ENCODE peak calls at places on chromosome 14, in six cellular contexts. R is CD8-positive, alpha-beta T cell; M is ovary; I is mesenchymal stem cell; L is hepatocyte; W is CD4-positive, alpha-beta memory T cell. D is an unnamed sample.

GRCh38 chr14:89164168-89165074 is 252.6 kb downstream of the FOXN3 start:
- DNase-seq in R (no peak), M (no peak), I (no peak), L (no peak), W (no peak), D (no peak)

GRCh38 chr14:96424104-96424989 is 32.4 kb downstream of the AK7 start:
- DNase-seq in R (peak; percentile 53), M (no peak), I (peak; percentile 76), L (peak; percentile 87), W (peak; percentile 57), D (peak; percentile 58)

GRCh38 chr14:50967719-50968266 is 23.5 kb upstream of the PYGL start:
- DNase-seq in R (no peak), M (no peak), I (no peak), L (no peak), W (no peak), D (no peak)

GRCh38 chr14:33525626-33526025 is 425.2 kb downstream of the EGLN3 start:
- DNase-seq in R (no peak), M (no peak), I (peak; percentile 17), L (no peak), W (no peak), D (no peak)

GRCh38 chr14:78608998-78609787 is 439.0 kb downstream of the NRXN3 start:
- DNase-seq in R (no peak), M (no peak), I (no peak), L (no peak), W (no peak), D (no peak)

GRCh38 chr14:68518910-68519686 is 273.8 kb downstream of the ZFP36L1 start:
- DNase-seq in R (no peak), M (peak; percentile 68), I (no peak), L (peak; percentile 56), W (no peak), D (no peak)

GRCh38 chr14:88551936-88552565 is 2.8 kb downstream of the PTPN21 start:
- DNase-seq in R (no peak), M (peak; percentile 39), I (peak; percentile 23), L (no peak), W (no peak), D (no peak)

GRCh38 chr14:30698463-30698862 is 76.3 kb downstream of the SCFD1 start:
- DNase-seq in R (no peak), M (no peak), I (no peak), L (no peak), W (no peak), D (no peak)

GRCh38 chr14:23079716-23080115 is 15.2 kb downstream of the ACIN1 start:
- DNase-seq in R (no peak), M (no peak), I (no peak), L (no peak), W (no peak), D (no peak)

GRCh38 chr14:42927313-42927712 is 1320.6 kb downstream of the LRFN5 start:
- DNase-seq in R (no peak), M (no peak), I (no peak), L (no peak), W (no peak), D (no peak)

GRCh38 chr14:81466854-81467253 is 66.7 kb upstream of the STON2 start:
- DNase-seq in R (no peak), M (no peak), I (no peak), L (no peak), W (no peak), D (no peak)

GRCh38 chr14:93056166-93056839 is 59.4 kb downstream of the ITPK1 start:
- DNase-seq in R (no peak), M (no peak), I (peak; percentile 43), L (peak; percentile 67), W (no peak), D (no peak)

GRCh38 chr14:103630364-103631108 is 1.5 kb downstream of the KLC1 start:
- DNase-seq in R (no peak), M (no peak), I (peak; percentile 40), L (no peak), W (no peak), D (no peak)

GRCh38 chr14:97688626-97689336 is 891.6 kb downstream of the VRK1 start:
- DNase-seq in R (no peak), M (no peak), I (no peak), L (no peak), W (no peak), D (no peak)

GRCh38 chr14:59278111-59278510 is 89.6 kb downstream of the DAAM1 start:
- DNase-seq in R (no peak), M (no peak), I (peak; percentile 86), L (peak; percentile 48), W (no peak), D (no peak)

GRCh38 chr14:50003213-50004021 is 110.5 kb downstream of the ARF6 start:
- DNase-seq in R (peak; percentile 87), M (peak; percentile 73), I (peak; percentile 81), L (peak; percentile 91), W (peak; percentile 79), D (peak; percentile 68)

GRCh38 chr14:73295198-73295796 is 58.0 kb downstream of the PAPLN start:
- DNase-seq in R (no peak), M (no peak), I (peak; percentile 61), L (peak; percentile 65), W (peak; percentile 46), D (no peak)

GRCh38 chr14:100107236-100107635 is 42.0 kb downstream of the EVL start:
- DNase-seq in R (no peak), M (no peak), I (no peak), L (no peak), W (no peak), D (no peak)
- H3K4me1 ChIP-seq in R (peaks cover 83% of the 10 kb centered on the region), M (peaks cover 26% of the 10 kb centered on the region), I (peaks cover 9% of the 10 kb centered on the region), L (peaks cover 23% of the 10 kb centered on the region), W (peaks cover 77% of the 10 kb centered on the region), D (peaks cover 58% of the 10 kb centered on the region)

DNA sequence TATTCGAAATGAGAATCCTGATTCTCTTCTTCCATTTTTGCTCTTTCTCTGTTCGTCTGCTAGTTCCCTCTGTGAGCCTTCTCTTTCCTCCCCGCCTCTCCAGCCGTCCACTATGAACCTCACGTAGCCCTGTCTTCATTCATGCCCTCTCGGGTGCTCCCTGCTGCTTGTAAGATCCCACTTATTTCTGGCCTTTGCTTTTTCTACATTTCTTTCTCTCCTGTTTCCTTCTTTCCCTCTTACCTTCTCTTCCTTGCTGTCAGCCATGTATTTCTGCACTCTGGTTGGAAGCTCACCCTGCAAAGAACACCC is 85.9 kb downstream of the SAMD4A start:
- DNase-seq in R (no peak), M (no peak), I (no peak), L (no peak), W (no peak), D (no peak)
- H3K4me1 ChIP-seq in R (no peaks in the 10 kb centered on the region), M (peaks cover 3% of the 10 kb centered on the region), I (peaks cover 9% of the 10 kb centered on the region), L (peaks cover 31% of the 10 kb centered on the region), W (no peaks in the 10 kb centered on the region), D (no peaks in the 10 kb centered on the region)

DNA sequence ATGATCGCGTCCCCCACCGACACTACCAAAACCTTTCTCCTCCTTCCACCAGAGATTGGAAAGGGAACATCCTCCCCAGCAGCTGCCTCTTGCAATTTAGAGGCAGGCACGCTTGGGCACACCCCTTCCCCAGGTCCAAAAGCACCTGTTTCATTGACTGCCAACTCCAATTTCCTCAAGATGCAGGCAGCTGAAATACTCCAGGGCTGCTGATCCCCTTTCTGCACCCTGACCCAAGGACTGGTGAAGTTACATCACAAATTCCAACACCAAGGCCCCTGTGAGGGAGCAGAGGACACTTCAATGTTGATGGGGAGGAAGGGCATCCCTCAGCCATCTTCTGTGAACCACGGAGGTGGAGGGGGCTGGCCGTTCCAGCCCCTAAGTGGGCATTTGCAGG is 33.8 kb downstream of the BCL11B start:
- DNase-seq in R (no peak), M (no peak), I (no peak), L (no peak), W (no peak), D (no peak)
- H3K4me1 ChIP-seq in R (peaks cover 100% of the 10 kb centered on the region), M (no peaks in the 10 kb centered on the region), I (no peaks in the 10 kb centered on the region), L (peaks cover 21% of the 10 kb centered on the region), W (peaks cover 100% of the 10 kb centered on the region), D (peaks cover 89% of the 10 kb centered on the region)

DNA sequence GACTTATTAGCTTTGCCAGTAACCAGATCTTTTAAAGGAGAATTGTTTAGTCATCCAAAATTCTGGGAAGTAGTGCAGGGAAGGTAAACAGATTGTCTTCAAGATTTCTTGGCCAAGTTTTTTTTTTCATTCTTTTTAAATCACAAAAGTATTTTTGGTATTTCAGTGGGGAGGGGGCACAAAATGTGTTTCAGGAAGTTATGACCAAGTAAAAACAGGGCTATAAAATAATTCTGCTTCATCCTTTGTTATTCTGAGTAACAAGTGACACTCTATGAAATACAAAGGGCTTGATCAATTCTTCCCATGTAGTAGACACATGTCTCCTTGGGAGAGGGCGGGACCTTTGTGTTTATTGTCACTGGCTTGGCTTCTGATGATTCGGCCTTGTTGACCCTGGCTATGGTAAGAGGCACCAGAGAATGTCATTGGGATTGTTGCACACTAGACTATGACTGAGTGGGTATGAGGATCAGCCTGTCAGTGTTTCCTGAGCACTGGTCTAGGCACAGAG is 55.4 kb downstream of the SUSD6 start:
- DNase-seq in R (no peak), M (no peak), I (no peak), L (no peak), W (no peak), D (no peak)
- H3K4me1 ChIP-seq in R (peaks cover 38% of the 10 kb centered on the region), M (peaks cover 31% of the 10 kb centered on the region), I (peaks cover 5% of the 10 kb centered on the region), L (peaks cover 59% of the 10 kb centered on the region), W (peaks cover 95% of the 10 kb centered on the region), D (peaks cover 21% of the 10 kb centered on the region)

DNA sequence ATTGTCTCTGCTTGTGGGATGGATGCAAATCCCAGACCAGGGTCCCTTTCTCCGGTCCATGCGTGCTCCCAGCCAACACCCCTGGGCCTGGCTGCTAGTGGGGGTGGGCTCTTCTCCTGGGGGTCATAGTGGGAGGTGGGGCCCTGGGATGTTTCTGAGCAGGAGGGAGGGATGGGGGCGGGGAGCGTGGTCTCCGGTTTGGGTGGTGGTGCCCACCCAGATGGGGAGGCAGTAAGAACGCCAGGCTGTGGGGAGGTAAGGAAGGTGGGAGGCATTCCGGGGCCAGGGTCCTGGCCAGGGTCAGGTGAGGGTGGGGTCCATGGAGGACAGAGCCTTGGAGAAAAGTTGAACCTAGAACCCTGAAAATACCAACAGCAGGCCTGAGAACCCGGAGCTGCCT is 5.5 kb downstream of the CRIP2 start:
- DNase-seq in R (no peak), M (peak; percentile 45), I (no peak), L (no peak), W (no peak), D (no peak)
- H3K4me1 ChIP-seq in R (peaks cover 87% of the 10 kb centered on the region), M (peaks cover 26% of the 10 kb centered on the region), I (peaks cover 74% of the 10 kb centered on the region), L (peaks cover 40% of the 10 kb centered on the region), W (peaks cover 82% of the 10 kb centered on the region), D (peaks cover 47% of the 10 kb centered on the region)

GRCh38 chr14:91115986-91116385 is 2.1 kb downstream of the DGLUCY start:
- DNase-seq in R (no peak), M (no peak), I (peak; percentile 16), L (no peak), W (no peak), D (no peak)

GRCh38 chr14:91116913-91117588 is 3.2 kb downstream of the DGLUCY start:
- DNase-seq in R (no peak), M (no peak), I (no peak), L (no peak), W (no peak), D (no peak)

GRCh38 chr14:91113829-91114078 is at the start of gene DGLUCY:
- DNase-seq in R (no peak), M (peak; percentile 75), I (peak; percentile 77), L (peak; percentile 86), W (no peak), D (no peak)

GRCh38 chr14:91112172-91112571 is 1.7 kb upstream of the DGLUCY start:
- DNase-seq in R (no peak), M (no peak), I (no peak), L (no peak), W (no peak), D (no peak)

GRCh38 chr14:91114079-91115065 is 499 bp downstream of the DGLUCY start:
- DNase-seq in R (peak; percentile 81), M (no peak), I (peak; percentile 81), L (peak; percentile 75), W (peak; percentile 75), D (peak; percentile 65)
- H3K4me1 ChIP-seq in R (peaks cover 61% of the 10 kb centered on the region), M (peaks cover 11% of the 10 kb centered on the region), I (peaks cover 15% of the 10 kb centered on the region), L (peaks cover 54% of the 10 kb centered on the region), W (peaks cover 72% of the 10 kb centered on the region), D (peaks cover 55% of the 10 kb centered on the region)

D was measured in naive thymus-derived CD4-positive, alpha-beta T cell.